ENCODE peak calls at places on chromosomes 5 and 9, in ten cellular contexts. One of them, this sample, is unnamed.

GRCh38 chr5:152676177-152676576 is 271.1 kb upstream of the NMUR2 start:
- DNase-seq in vagina: no peak
- DNase-seq in fibroblast of lung: no peak
- DNase-seq in mucosa of descending colon: no peak
- DNase-seq in endothelial cell: no peak
- DNase-seq in dorsolateral prefrontal cortex: no peak
- DNase-seq in Caco-2: no peak
- DNase-seq in cardiac fibroblast: no peak
- DNase-seq in AG10803: no peak
- DNase-seq in spleen: no peak
- DNase-seq in this sample: no peak

GRCh38 chr9:89601306-89601705 is 3.5 kb upstream of the GADD45G start:
- DNase-seq in Caco-2: no peak
- DNase-seq in spleen: no peak
- DNase-seq in fibroblast of lung: no peak
- DNase-seq in mucosa of descending colon: no peak
- DNase-seq in endothelial cell: no peak
- DNase-seq in dorsolateral prefrontal cortex: no peak
- DNase-seq in cardiac fibroblast: no peak
- DNase-seq in AG10803: no peak
- DNase-seq in vagina: no peak
- DNase-seq in this sample: no peak

GRCh38 chr9:16516887-16517286 is 353.6 kb downstream of the BNC2 start:
- DNase-seq in spleen: no peak
- DNase-seq in cardiac fibroblast: peak; percentile 44
- DNase-seq in vagina: no peak
- DNase-seq in AG10803: peak; percentile 59
- DNase-seq in dorsolateral prefrontal cortex: no peak
- DNase-seq in Caco-2: no peak
- DNase-seq in fibroblast of lung: peak; percentile 71
- DNase-seq in mucosa of descending colon: no peak
- DNase-seq in endothelial cell: no peak
- DNase-seq in this sample: peak; percentile 54

GRCh38 chr5:14726066-14726838 is 61.7 kb downstream of the OTULIN start:
- DNase-seq in Caco-2: no peak
- DNase-seq in endothelial cell: no peak
- DNase-seq in spleen: no peak
- DNase-seq in mucosa of descending colon: no peak
- DNase-seq in AG10803: peak; percentile 62
- DNase-seq in fibroblast of lung: peak; percentile 48
- DNase-seq in vagina: no peak
- DNase-seq in cardiac fibroblast: peak; percentile 61
- DNase-seq in dorsolateral prefrontal cortex: no peak
- DNase-seq in this sample: no peak

GRCh38 chr9:33374190-33374589 is 28.2 kb downstream of the AQP7 start:
- DNase-seq in vagina: no peak
- DNase-seq in endothelial cell: no peak
- DNase-seq in fibroblast of lung: no peak
- DNase-seq in mucosa of descending colon: no peak
- DNase-seq in dorsolateral prefrontal cortex: no peak
- DNase-seq in AG10803: no peak
- DNase-seq in cardiac fibroblast: no peak
- DNase-seq in Caco-2: no peak
- DNase-seq in spleen: peak; percentile 23
- DNase-seq in this sample: no peak

GRCh38 chr5:95916687-95917085 is 45.0 kb downstream of the ELL2 start:
- DNase-seq in vagina: no peak
- DNase-seq in cardiac fibroblast: no peak
- DNase-seq in fibroblast of lung: no peak
- DNase-seq in Caco-2: no peak
- DNase-seq in endothelial cell: no peak
- DNase-seq in spleen: no peak
- DNase-seq in mucosa of descending colon: no peak
- DNase-seq in dorsolateral prefrontal cortex: no peak
- DNase-seq in AG10803: peak; percentile 40
- DNase-seq in this sample: no peak

GRCh38 chr5:133287500-133287899 is 235.7 kb downstream of the HSPA4 start:
- DNase-seq in cardiac fibroblast: peak; percentile 43
- DNase-seq in dorsolateral prefrontal cortex: no peak
- DNase-seq in mucosa of descending colon: no peak
- DNase-seq in spleen: no peak
- DNase-seq in vagina: no peak
- DNase-seq in Caco-2: peak; percentile 8
- DNase-seq in endothelial cell: peak; percentile 60
- DNase-seq in AG10803: peak; percentile 28
- DNase-seq in fibroblast of lung: peak; percentile 31
- DNase-seq in this sample: peak; percentile 48

GRCh38 chr5:125558466-125558865 is 812.0 kb upstream of the ZNF608 start:
- DNase-seq in fibroblast of lung: peak; percentile 35
- DNase-seq in vagina: no peak
- DNase-seq in endothelial cell: no peak
- DNase-seq in AG10803: no peak
- DNase-seq in Caco-2: no peak
- DNase-seq in cardiac fibroblast: no peak
- DNase-seq in mucosa of descending colon: no peak
- DNase-seq in spleen: no peak
- DNase-seq in dorsolateral prefrontal cortex: no peak
- DNase-seq in this sample: no peak

GRCh38 chr5:10563132-10563939 is 534 bp upstream of the ANKRD33B start:
- DNase-seq in cardiac fibroblast: no peak
- DNase-seq in spleen: peak; percentile 91
- DNase-seq in dorsolateral prefrontal cortex: no peak
- DNase-seq in fibroblast of lung: peak; percentile 32
- DNase-seq in Caco-2: no peak
- DNase-seq in mucosa of descending colon: peak; percentile 74
- DNase-seq in endothelial cell: peak; percentile 20
- DNase-seq in vagina: no peak
- DNase-seq in AG10803: no peak
- DNase-seq in this sample: no peak

GRCh38 chr5:169548315-169548714 is 35.3 kb upstream of the SPDL1 start:
- DNase-seq in AG10803: peak; percentile 72
- DNase-seq in fibroblast of lung: peak; percentile 62
- DNase-seq in Caco-2: peak; percentile 56
- DNase-seq in vagina: no peak
- DNase-seq in endothelial cell: no peak
- DNase-seq in mucosa of descending colon: no peak
- DNase-seq in spleen: no peak
- DNase-seq in dorsolateral prefrontal cortex: no peak
- DNase-seq in cardiac fibroblast: peak; percentile 73
- DNase-seq in this sample: peak; percentile 72

GRCh38 chr5:133831506-133832224 is 136.8 kb downstream of the C5orf15 start:
- DNase-seq in Caco-2: no peak
- DNase-seq in cardiac fibroblast: peak; percentile 32
- DNase-seq in spleen: no peak
- DNase-seq in mucosa of descending colon: no peak
- DNase-seq in AG10803: peak; percentile 49
- DNase-seq in fibroblast of lung: no peak
- DNase-seq in dorsolateral prefrontal cortex: no peak
- DNase-seq in endothelial cell: no peak
- DNase-seq in vagina: no peak
- DNase-seq in this sample: peak; percentile 22

GRCh38 chr5:142545653-142546322 is 140.1 kb downstream of the FGF1 start:
- DNase-seq in spleen: no peak
- DNase-seq in Caco-2: no peak
- DNase-seq in AG10803: peak; percentile 54
- DNase-seq in cardiac fibroblast: peak; percentile 90
- DNase-seq in dorsolateral prefrontal cortex: no peak
- DNase-seq in vagina: no peak
- DNase-seq in mucosa of descending colon: no peak
- DNase-seq in fibroblast of lung: peak; percentile 64
- DNase-seq in endothelial cell: no peak
- DNase-seq in this sample: peak; percentile 82

GRCh38 chr5:95331358-95331757 is 46.5 kb upstream of the MCTP1 start:
- DNase-seq in fibroblast of lung: no peak
- DNase-seq in dorsolateral prefrontal cortex: no peak
- DNase-seq in vagina: no peak
- DNase-seq in Caco-2: no peak
- DNase-seq in AG10803: no peak
- DNase-seq in mucosa of descending colon: no peak
- DNase-seq in spleen: no peak
- DNase-seq in endothelial cell: no peak
- DNase-seq in cardiac fibroblast: no peak
- DNase-seq in this sample: no peak

GRCh38 chr9:14346826-14347407 is 33.0 kb upstream of the NFIB start:
- DNase-seq in spleen: no peak
- DNase-seq in fibroblast of lung: no peak
- DNase-seq in endothelial cell: peak; percentile 38
- DNase-seq in mucosa of descending colon: no peak
- DNase-seq in Caco-2: no peak
- DNase-seq in vagina: no peak
- DNase-seq in dorsolateral prefrontal cortex: no peak
- DNase-seq in cardiac fibroblast: peak; percentile 23
- DNase-seq in AG10803: no peak
- DNase-seq in this sample: no peak

GRCh38 chr5:132456553-132457361 is 33.8 kb downstream of the IRF1 start:
- DNase-seq in AG10803: peak; percentile 85
- DNase-seq in endothelial cell: no peak
- DNase-seq in dorsolateral prefrontal cortex: no peak
- DNase-seq in Caco-2: no peak
- DNase-seq in spleen: peak; percentile 95
- DNase-seq in vagina: no peak
- DNase-seq in fibroblast of lung: no peak
- DNase-seq in cardiac fibroblast: peak; percentile 74
- DNase-seq in mucosa of descending colon: peak; percentile 85
- DNase-seq in this sample: peak; percentile 35

GRCh38 chr5:9265391-9266287 is 280.2 kb downstream of the SEMA5A start:
- DNase-seq in AG10803: peak; percentile 88
- DNase-seq in cardiac fibroblast: peak; percentile 84
- DNase-seq in vagina: no peak
- DNase-seq in Caco-2: peak; percentile 44
- DNase-seq in spleen: no peak
- DNase-seq in fibroblast of lung: peak; percentile 91
- DNase-seq in endothelial cell: no peak
- DNase-seq in mucosa of descending colon: no peak
- DNase-seq in dorsolateral prefrontal cortex: no peak
- DNase-seq in this sample: peak; percentile 96

GRCh38 chr5:170631471-170632195 is 127.8 kb downstream of the KCNIP1 start:
- DNase-seq in mucosa of descending colon: no peak
- DNase-seq in AG10803: peak; percentile 17
- DNase-seq in dorsolateral prefrontal cortex: peak; percentile 57
- DNase-seq in fibroblast of lung: no peak
- DNase-seq in vagina: no peak
- DNase-seq in cardiac fibroblast: no peak
- DNase-seq in endothelial cell: peak; percentile 68
- DNase-seq in Caco-2: peak; percentile 58
- DNase-seq in spleen: peak; percentile 73
- DNase-seq in this sample: no peak

GRCh38 chr5:161446655-161447054 is 99.9 kb downstream of the GABRB2 start:
- DNase-seq in fibroblast of lung: no peak
- DNase-seq in vagina: no peak
- DNase-seq in spleen: no peak
- DNase-seq in cardiac fibroblast: no peak
- DNase-seq in Caco-2: no peak
- DNase-seq in dorsolateral prefrontal cortex: no peak
- DNase-seq in endothelial cell: no peak
- DNase-seq in AG10803: no peak
- DNase-seq in mucosa of descending colon: no peak
- DNase-seq in this sample: no peak

GRCh38 chr5:173235499-173236394 is 741 bp upstream of the NKX2-5 start:
- DNase-seq in fibroblast of lung: no peak
- DNase-seq in cardiac fibroblast: no peak
- DNase-seq in AG10803: no peak
- DNase-seq in endothelial cell: no peak
- DNase-seq in mucosa of descending colon: no peak
- DNase-seq in spleen: peak; percentile 62
- DNase-seq in vagina: no peak
- DNase-seq in Caco-2: no peak
- DNase-seq in dorsolateral prefrontal cortex: no peak
- DNase-seq in this sample: no peak

GRCh38 chr9:93155716-93156474 is 21.8 kb upstream of the NINJ1 start:
- DNase-seq in AG10803: no peak
- DNase-seq in spleen: no peak
- DNase-seq in endothelial cell: no peak
- DNase-seq in mucosa of descending colon: no peak
- DNase-seq in vagina: no peak
- DNase-seq in fibroblast of lung: no peak
- DNase-seq in dorsolateral prefrontal cortex: peak; percentile 77
- DNase-seq in Caco-2: no peak
- DNase-seq in cardiac fibroblast: no peak
- DNase-seq in this sample: no peak

GRCh38 chr9:118652258-118652657 is 717.0 kb downstream of the BRINP1 start:
- DNase-seq in vagina: no peak
- DNase-seq in endothelial cell: no peak
- DNase-seq in dorsolateral prefrontal cortex: no peak
- DNase-seq in AG10803: no peak
- DNase-seq in fibroblast of lung: no peak
- DNase-seq in spleen: no peak
- DNase-seq in cardiac fibroblast: no peak
- DNase-seq in mucosa of descending colon: no peak
- DNase-seq in Caco-2: no peak
- DNase-seq in this sample: no peak

GRCh38 chr5:68359699-68360098 is 144.1 kb downstream of the PIK3R1 start:
- DNase-seq in cardiac fibroblast: no peak
- DNase-seq in dorsolateral prefrontal cortex: no peak
- DNase-seq in Caco-2: no peak
- DNase-seq in fibroblast of lung: no peak
- DNase-seq in vagina: no peak
- DNase-seq in mucosa of descending colon: no peak
- DNase-seq in AG10803: no peak
- DNase-seq in spleen: no peak
- DNase-seq in endothelial cell: no peak
- DNase-seq in this sample: no peak
- TF ChIP-seq CTCF in cardiac fibroblast: no peak
- TF ChIP-seq CTCF in dorsolateral prefrontal cortex: no peak
- TF ChIP-seq CTCF in Caco-2: no peak
- TF ChIP-seq CTCF in fibroblast of lung: no peak
- TF ChIP-seq CTCF in vagina: no peak
- TF ChIP-seq CTCF in mucosa of descending colon: no peak
- TF ChIP-seq CTCF in AG10803: no peak
- TF ChIP-seq CTCF in spleen: no peak
- TF ChIP-seq CTCF in endothelial cell: no peak
- TF ChIP-seq CTCF in this sample: no peak

GRCh38 chr5:179763215-179763945 is 30.4 kb upstream of the LTC4S start:
- DNase-seq in Caco-2: peak; percentile 82
- DNase-seq in mucosa of descending colon: no peak
- DNase-seq in spleen: peak; percentile 75
- DNase-seq in fibroblast of lung: peak; percentile 92
- DNase-seq in AG10803: peak; percentile 80
- DNase-seq in endothelial cell: peak; percentile 55
- DNase-seq in dorsolateral prefrontal cortex: peak; percentile 63
- DNase-seq in cardiac fibroblast: peak; percentile 87
- DNase-seq in vagina: no peak
- DNase-seq in this sample: peak; percentile 84
- TF ChIP-seq CTCF in Caco-2: peak; percentile 96
- TF ChIP-seq CTCF in mucosa of descending colon: peak; percentile 85
- TF ChIP-seq CTCF in spleen: peak; percentile 77
- TF ChIP-seq CTCF in fibroblast of lung: peak; percentile 96
- TF ChIP-seq CTCF in AG10803: peak; percentile 89
- TF ChIP-seq CTCF in endothelial cell: peak; percentile 83
- TF ChIP-seq CTCF in dorsolateral prefrontal cortex: peak; percentile 90
- TF ChIP-seq CTCF in cardiac fibroblast: peak; percentile 84
- TF ChIP-seq CTCF in vagina: peak; percentile 85
- TF ChIP-seq CTCF in this sample: peak; percentile 94

GRCh38 chr5:74026310-74026709 is 400.3 kb downstream of the ARHGEF28 start:
- DNase-seq in fibroblast of lung: no peak
- DNase-seq in endothelial cell: no peak
- DNase-seq in dorsolateral prefrontal cortex: no peak
- DNase-seq in AG10803: no peak
- DNase-seq in mucosa of descending colon: no peak
- DNase-seq in Caco-2: no peak
- DNase-seq in spleen: no peak
- DNase-seq in vagina: no peak
- DNase-seq in cardiac fibroblast: no peak
- DNase-seq in this sample: no peak
- TF ChIP-seq CTCF in fibroblast of lung: no peak
- TF ChIP-seq CTCF in endothelial cell: no peak
- TF ChIP-seq CTCF in dorsolateral prefrontal cortex: no peak
- TF ChIP-seq CTCF in AG10803: no peak
- TF ChIP-seq CTCF in mucosa of descending colon: no peak
- TF ChIP-seq CTCF in Caco-2: no peak
- TF ChIP-seq CTCF in spleen: no peak
- TF ChIP-seq CTCF in vagina: no peak
- TF ChIP-seq CTCF in cardiac fibroblast: no peak
- TF ChIP-seq CTCF in this sample: no peak

GRCh38 chr9:116494815-116495634 is 192.1 kb upstream of the TRIM32 start:
- DNase-seq in vagina: no peak
- DNase-seq in fibroblast of lung: no peak
- DNase-seq in Caco-2: peak; percentile 30
- DNase-seq in spleen: no peak
- DNase-seq in AG10803: no peak
- DNase-seq in mucosa of descending colon: no peak
- DNase-seq in endothelial cell: peak; percentile 27
- DNase-seq in cardiac fibroblast: peak; percentile 29
- DNase-seq in dorsolateral prefrontal cortex: no peak
- DNase-seq in this sample: no peak
- TF ChIP-seq CTCF in vagina: peak; percentile 23
- TF ChIP-seq CTCF in fibroblast of lung: peak; percentile 61
- TF ChIP-seq CTCF in Caco-2: peak; percentile 41
- TF ChIP-seq CTCF in spleen: peak; percentile 31
- TF ChIP-seq CTCF in AG10803: peak; percentile 48
- TF ChIP-seq CTCF in mucosa of descending colon: peak; percentile 57
- TF ChIP-seq CTCF in endothelial cell: peak; percentile 79
- TF ChIP-seq CTCF in cardiac fibroblast: peak; percentile 75
- TF ChIP-seq CTCF in dorsolateral prefrontal cortex: peak; percentile 71
- TF ChIP-seq CTCF in this sample: peak; percentile 71

This sample was measured in fibroblast of mammary gland.